ENCODE peak calls at places on chromosome 1, in five cellular contexts. One of them, this sample, is unnamed. For H3K36me3, the result is how much of the 10 kb centered on the place peaks cover.

GRCh38 chr1:1136547-1137230 is 20.8 kb upstream of the C1orf159 start:
- DNase-seq in heart left ventricle: no peak
- DNase-seq in ovary: no peak
- DNase-seq in BJ: no peak
- DNase-seq in cardiac muscle cell: no peak
- DNase-seq in this sample: peak

GRCh38 chr1:1604374-1605033 is 4.6 kb upstream of the FNDC10 start:
- DNase-seq in ovary: no peak
- DNase-seq in BJ: no peak
- DNase-seq in cardiac muscle cell: no peak
- DNase-seq in heart left ventricle: peak
- DNase-seq in this sample: no peak

GRCh38 chr1:45050931-45051748 is 39.1 kb downstream of the UROD start:
- DNase-seq in ovary: no peak
- DNase-seq in heart left ventricle: no peak
- DNase-seq in cardiac muscle cell: no peak
- DNase-seq in BJ: no peak
- DNase-seq in this sample: no peak

GRCh38 chr1:47442844-47443529 is 5.1 kb downstream of the FOXD2 start:
- DNase-seq in cardiac muscle cell: no peak
- DNase-seq in ovary: no peak
- DNase-seq in heart left ventricle: no peak
- DNase-seq in BJ: no peak
- DNase-seq in this sample: no peak

GRCh38 chr1:70387507-70387906 is 23.6 kb upstream of the CTH start:
- DNase-seq in heart left ventricle: no peak
- DNase-seq in ovary: no peak
- DNase-seq in BJ: no peak
- DNase-seq in cardiac muscle cell: no peak
- DNase-seq in this sample: no peak

GRCh38 chr1:192807968-192808587 is 761 bp upstream of the RGS2 start:
- DNase-seq in BJ: no peak
- DNase-seq in ovary: no peak
- DNase-seq in heart left ventricle: no peak
- DNase-seq in cardiac muscle cell: peak
- DNase-seq in this sample: no peak

GRCh38 chr1:156499703-156500577 is 635 bp downstream of the MEF2D start:
- DNase-seq in heart left ventricle: peak
- DNase-seq in BJ: no peak
- DNase-seq in ovary: peak
- DNase-seq in cardiac muscle cell: no peak
- DNase-seq in this sample: peak

GRCh38 chr1:3465935-3466321 is 11.5 kb downstream of the ARHGEF16 start:
- DNase-seq in BJ: no peak
- DNase-seq in heart left ventricle: no peak
- DNase-seq in ovary: no peak
- DNase-seq in cardiac muscle cell: no peak
- DNase-seq in this sample: no peak

GRCh38 chr1:25343872-25344271 is 5.7 kb downstream of the TMEM50A start:
- DNase-seq in heart left ventricle: no peak
- DNase-seq in ovary: no peak
- DNase-seq in BJ: peak
- DNase-seq in cardiac muscle cell: peak
- DNase-seq in this sample: no peak

GRCh38 chr1:111346089-111346885 is 55.6 kb downstream of the CHIA start:
- DNase-seq in BJ: peak
- DNase-seq in ovary: peak
- DNase-seq in cardiac muscle cell: peak
- DNase-seq in heart left ventricle: peak
- DNase-seq in this sample: peak

GRCh38 chr1:85297855-85298629 is 21.6 kb upstream of the BCL10 start:
- DNase-seq in cardiac muscle cell: peak
- DNase-seq in BJ: peak
- DNase-seq in heart left ventricle: peak
- DNase-seq in ovary: peak
- DNase-seq in this sample: peak

GRCh38 chr1:196689001-196689400 is 37.2 kb downstream of the CFH start:
- DNase-seq in ovary: no peak
- DNase-seq in BJ: no peak
- DNase-seq in heart left ventricle: no peak
- DNase-seq in cardiac muscle cell: no peak
- DNase-seq in this sample: no peak

GRCh38 chr1:196685506-196685905 is 33.7 kb downstream of the CFH start:
- DNase-seq in BJ: no peak
- DNase-seq in cardiac muscle cell: peak
- DNase-seq in ovary: no peak
- DNase-seq in heart left ventricle: no peak
- DNase-seq in this sample: no peak

DNA sequence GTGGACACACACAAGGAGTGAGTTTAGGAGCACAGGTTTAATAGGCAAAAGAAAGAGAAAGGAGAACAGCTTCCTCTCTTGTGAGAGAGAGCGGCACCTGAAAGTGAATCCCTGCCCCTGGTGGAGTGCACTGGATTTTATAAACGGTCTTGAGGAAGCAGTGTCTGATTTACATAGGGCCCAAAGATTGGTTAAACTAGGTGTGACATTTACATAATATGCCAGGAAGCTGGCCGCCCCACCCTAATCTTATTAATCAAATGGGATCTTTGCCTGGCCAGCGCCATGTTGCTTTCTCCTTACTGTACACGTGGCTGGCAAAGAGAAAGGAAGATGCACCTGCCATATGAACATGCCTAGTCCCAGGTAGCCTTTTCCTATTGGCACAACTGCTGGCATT is 38.7 kb downstream of the CFH start:
- DNase-seq in BJ: no peak
- DNase-seq in heart left ventricle: no peak
- DNase-seq in ovary: no peak
- DNase-seq in cardiac muscle cell: no peak
- DNase-seq in this sample: peak
- TF ChIP-seq CTCF in BJ: no peak
- TF ChIP-seq CTCF in heart left ventricle: no peak
- TF ChIP-seq CTCF in ovary: no peak
- TF ChIP-seq CTCF in cardiac muscle cell: no peak
- TF ChIP-seq CTCF in this sample: no peak

GRCh38 chr1:224592636-224593579 is 23.2 kb upstream of the CNIH3 start:
- DNase-seq in heart left ventricle: no peak
- DNase-seq in ovary: no peak
- DNase-seq in cardiac muscle cell: peak
- DNase-seq in BJ: peak
- DNase-seq in this sample: peak
- H3K4me3 ChIP-seq in heart left ventricle: no peak
- H3K4me3 ChIP-seq in ovary: no peak
- H3K4me3 ChIP-seq in cardiac muscle cell: no peak
- H3K4me3 ChIP-seq in BJ: no peak
- H3K4me3 ChIP-seq in this sample: no peak

GRCh38 chr1:150836129-150836773 is 28.2 kb upstream of the CTSK start:
- DNase-seq in ovary: no peak
- DNase-seq in BJ: no peak
- DNase-seq in cardiac muscle cell: peak
- DNase-seq in heart left ventricle: no peak
- DNase-seq in this sample: no peak
- H3K36me3 ChIP-seq in ovary: under half
- H3K36me3 ChIP-seq in BJ: under half
- H3K36me3 ChIP-seq in cardiac muscle cell: half or more
- H3K36me3 ChIP-seq in heart left ventricle: under half
- H3K36me3 ChIP-seq in this sample: under half

GRCh38 chr1:9321480-9321849 is 28.8 kb downstream of the SPSB1 start:
- DNase-seq in ovary: peak
- DNase-seq in heart left ventricle: no peak
- DNase-seq in cardiac muscle cell: peak
- DNase-seq in BJ: no peak
- DNase-seq in this sample: no peak

GRCh38 chr1:9319789-9320519 is 27.3 kb downstream of the SPSB1 start:
- DNase-seq in cardiac muscle cell: no peak
- DNase-seq in heart left ventricle: no peak
- DNase-seq in ovary: no peak
- DNase-seq in BJ: no peak
- DNase-seq in this sample: no peak

GRCh38 chr1:9322845-9323244 is 30.2 kb downstream of the SPSB1 start:
- DNase-seq in heart left ventricle: peak
- DNase-seq in ovary: no peak
- DNase-seq in cardiac muscle cell: no peak
- DNase-seq in BJ: no peak
- DNase-seq in this sample: peak

GRCh38 chr1:9320520-9321479 is 28.1 kb downstream of the SPSB1 start:
- DNase-seq in BJ: no peak
- DNase-seq in cardiac muscle cell: no peak
- DNase-seq in ovary: no peak
- DNase-seq in heart left ventricle: no peak
- DNase-seq in this sample: no peak

DNA sequence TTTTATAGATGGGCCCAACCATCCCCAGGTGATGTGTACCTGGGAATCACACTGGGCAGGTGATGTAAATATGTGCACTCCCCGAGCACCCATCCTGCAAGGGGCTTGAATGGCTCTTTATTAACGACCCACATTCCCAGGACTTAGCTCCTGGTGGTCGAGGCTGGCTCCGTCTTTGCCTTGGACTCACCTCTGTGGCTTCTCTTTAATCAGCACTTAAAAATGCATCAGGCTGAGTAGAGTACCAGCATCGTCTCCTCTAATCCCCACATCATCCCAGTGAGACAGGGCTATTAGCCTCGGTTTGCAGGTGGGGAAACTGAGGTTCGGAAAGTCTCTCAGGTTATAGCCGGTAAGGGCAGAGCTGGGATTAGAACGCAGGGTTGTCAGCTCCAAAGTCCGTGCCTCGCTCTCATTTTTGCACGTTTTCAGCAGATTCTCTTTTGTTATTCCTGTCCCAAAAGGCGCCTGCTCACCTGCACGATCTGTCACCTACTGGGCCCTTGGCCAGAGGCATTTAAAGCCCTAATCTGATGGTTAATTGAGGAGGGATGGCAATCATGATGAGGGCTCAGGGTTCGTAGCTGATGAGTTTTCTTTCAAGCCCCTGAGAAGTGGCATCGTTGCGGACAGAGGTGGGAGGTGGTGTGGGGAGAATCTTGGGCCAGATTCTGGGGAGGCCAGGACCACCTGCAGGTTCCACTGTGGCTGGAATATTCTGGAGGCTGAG is 29.5 kb downstream of the SPSB1 start:
- DNase-seq in BJ: no peak
- DNase-seq in cardiac muscle cell: no peak
- DNase-seq in ovary: no peak
- DNase-seq in heart left ventricle: no peak
- DNase-seq in this sample: no peak
- TF ChIP-seq CTCF in BJ: no peak
- TF ChIP-seq CTCF in cardiac muscle cell: no peak
- TF ChIP-seq CTCF in ovary: no peak
- TF ChIP-seq CTCF in heart left ventricle: no peak
- TF ChIP-seq CTCF in this sample: no peak

DNA sequence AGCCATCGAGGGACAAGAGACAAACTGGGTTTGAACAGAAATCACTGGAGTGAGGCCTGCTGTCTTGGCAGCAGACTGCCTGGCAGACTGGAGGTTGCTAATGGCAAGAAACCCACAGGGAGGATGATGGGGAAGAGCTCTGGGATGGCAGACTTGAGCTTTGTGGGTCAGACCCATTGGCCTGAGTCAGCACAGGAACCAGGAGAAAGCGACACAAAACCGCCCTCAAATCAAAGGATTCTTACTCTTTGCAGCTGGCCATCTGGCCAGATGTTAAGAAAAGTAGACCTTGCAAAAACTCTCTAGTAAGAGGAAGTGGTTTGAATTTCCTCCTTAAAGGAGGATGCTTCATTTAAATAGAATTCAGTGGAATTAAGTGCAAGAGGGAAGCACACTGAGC is 195.2 kb upstream of the JUN start:
- DNase-seq in BJ: no peak
- DNase-seq in ovary: no peak
- DNase-seq in cardiac muscle cell: no peak
- DNase-seq in heart left ventricle: peak
- DNase-seq in this sample: no peak
- H3K4me3 ChIP-seq in BJ: no peak
- H3K4me3 ChIP-seq in ovary: no peak
- H3K4me3 ChIP-seq in cardiac muscle cell: no peak
- H3K4me3 ChIP-seq in heart left ventricle: no peak
- H3K4me3 ChIP-seq in this sample: no peak

GRCh38 chr1:9746651-9747050 is 77.1 kb downstream of the CLSTN1 start:
- DNase-seq in BJ: no peak
- DNase-seq in ovary: no peak
- DNase-seq in heart left ventricle: no peak
- DNase-seq in cardiac muscle cell: peak
- DNase-seq in this sample: no peak
- H3K36me3 ChIP-seq in BJ: under half
- H3K36me3 ChIP-seq in ovary: under half
- H3K36me3 ChIP-seq in heart left ventricle: under half
- H3K36me3 ChIP-seq in cardiac muscle cell: under half
- H3K36me3 ChIP-seq in this sample: under half

This sample was measured in body of pancreas.